ENCODE peak calls at places on chromosomes 3 and 15, in seven cellular contexts. One of them, this sample, is unnamed.

GRCh38 chr3:123302961-123303360 is 101.2 kb downstream of the SEC22A start:
- DNase-seq in HCT116: no peak
- DNase-seq in stomach: no peak
- DNase-seq in mammary epithelial cell: no peak
- DNase-seq in mesenchymal stem cell: no peak
- DNase-seq in fibroblast of lung: no peak
- DNase-seq in neural progenitor cell: no peak
- DNase-seq in this sample: no peak

GRCh38 chr15:60070838-60071493 is 66.9 kb downstream of the FOXB1 start:
- DNase-seq in mammary epithelial cell: peak
- DNase-seq in stomach: no peak
- DNase-seq in HCT116: no peak
- DNase-seq in fibroblast of lung: peak
- DNase-seq in mesenchymal stem cell: peak
- DNase-seq in neural progenitor cell: no peak
- DNase-seq in this sample: peak

GRCh38 chr3:120227710-120228347 is 57.2 kb downstream of the GPR156 start:
- DNase-seq in mesenchymal stem cell: no peak
- DNase-seq in mammary epithelial cell: no peak
- DNase-seq in neural progenitor cell: peak
- DNase-seq in fibroblast of lung: no peak
- DNase-seq in stomach: no peak
- DNase-seq in HCT116: no peak
- DNase-seq in this sample: no peak

GRCh38 chr15:68792901-68793766 is 27.6 kb downstream of the ANP32A start:
- DNase-seq in fibroblast of lung: no peak
- DNase-seq in stomach: peak
- DNase-seq in mammary epithelial cell: no peak
- DNase-seq in mesenchymal stem cell: no peak
- DNase-seq in HCT116: no peak
- DNase-seq in neural progenitor cell: no peak
- DNase-seq in this sample: no peak

GRCh38 chr3:13352621-13353131 is 67.4 kb downstream of the NUP210 start:
- DNase-seq in mesenchymal stem cell: peak
- DNase-seq in mammary epithelial cell: peak
- DNase-seq in HCT116: no peak
- DNase-seq in stomach: no peak
- DNase-seq in neural progenitor cell: no peak
- DNase-seq in fibroblast of lung: peak
- DNase-seq in this sample: no peak

GRCh38 chr3:53009826-53010539 is 35.9 kb downstream of the SFMBT1 start:
- DNase-seq in neural progenitor cell: peak
- DNase-seq in mammary epithelial cell: no peak
- DNase-seq in mesenchymal stem cell: no peak
- DNase-seq in stomach: no peak
- DNase-seq in HCT116: no peak
- DNase-seq in fibroblast of lung: no peak
- DNase-seq in this sample: no peak

GRCh38 chr3:46089237-46090011 is 62.1 kb upstream of the XCR1 start:
- DNase-seq in mammary epithelial cell: peak
- DNase-seq in stomach: peak
- DNase-seq in mesenchymal stem cell: peak
- DNase-seq in neural progenitor cell: no peak
- DNase-seq in fibroblast of lung: peak
- DNase-seq in HCT116: no peak
- DNase-seq in this sample: peak

GRCh38 chr15:80679805-80680175 is 15.3 kb upstream of the ABHD17C start:
- DNase-seq in mesenchymal stem cell: no peak
- DNase-seq in fibroblast of lung: no peak
- DNase-seq in mammary epithelial cell: no peak
- DNase-seq in HCT116: no peak
- DNase-seq in neural progenitor cell: no peak
- DNase-seq in stomach: no peak
- DNase-seq in this sample: no peak

GRCh38 chr3:108380128-108380795 is 83.9 kb downstream of the HHLA2 start:
- DNase-seq in mesenchymal stem cell: no peak
- DNase-seq in neural progenitor cell: no peak
- DNase-seq in fibroblast of lung: no peak
- DNase-seq in mammary epithelial cell: no peak
- DNase-seq in HCT116: no peak
- DNase-seq in stomach: no peak
- DNase-seq in this sample: no peak

GRCh38 chr15:40100133-40100946 is 8.3 kb downstream of the BMF start:
- DNase-seq in mammary epithelial cell: no peak
- DNase-seq in fibroblast of lung: no peak
- DNase-seq in mesenchymal stem cell: no peak
- DNase-seq in HCT116: no peak
- DNase-seq in stomach: no peak
- DNase-seq in neural progenitor cell: no peak
- DNase-seq in this sample: peak

GRCh38 chr3:150627557-150627956 is 24.4 kb downstream of the SELENOT start:
- DNase-seq in fibroblast of lung: peak
- DNase-seq in mammary epithelial cell: no peak
- DNase-seq in neural progenitor cell: no peak
- DNase-seq in HCT116: no peak
- DNase-seq in stomach: no peak
- DNase-seq in mesenchymal stem cell: no peak
- DNase-seq in this sample: no peak

GRCh38 chr3:189557824-189558223 is 73.4 kb upstream of the TP63 start:
- DNase-seq in HCT116: no peak
- DNase-seq in fibroblast of lung: peak
- DNase-seq in mesenchymal stem cell: no peak
- DNase-seq in stomach: no peak
- DNase-seq in mammary epithelial cell: peak
- DNase-seq in neural progenitor cell: no peak
- DNase-seq in this sample: no peak

GRCh38 chr3:127613406-127613805 is 15.2 kb downstream of the MCM2 start:
- DNase-seq in mammary epithelial cell: no peak
- DNase-seq in mesenchymal stem cell: no peak
- DNase-seq in HCT116: no peak
- DNase-seq in neural progenitor cell: no peak
- DNase-seq in fibroblast of lung: peak
- DNase-seq in stomach: peak
- DNase-seq in this sample: no peak

GRCh38 chr3:178966299-178967183 is 105.1 kb downstream of the ZMAT3 start:
- DNase-seq in mammary epithelial cell: peak
- DNase-seq in neural progenitor cell: no peak
- DNase-seq in stomach: no peak
- DNase-seq in HCT116: peak
- DNase-seq in fibroblast of lung: peak
- DNase-seq in mesenchymal stem cell: peak
- DNase-seq in this sample: no peak

GRCh38 chr15:65189102-65189740 is 4.1 kb upstream of the CLPX start:
- DNase-seq in HCT116: peak
- DNase-seq in mammary epithelial cell: peak
- DNase-seq in neural progenitor cell: peak
- DNase-seq in stomach: no peak
- DNase-seq in fibroblast of lung: peak
- DNase-seq in mesenchymal stem cell: peak
- DNase-seq in this sample: peak

GRCh38 chr15:96312641-96313335 is 17.7 kb upstream of the NR2F2 start:
- DNase-seq in mammary epithelial cell: peak
- DNase-seq in HCT116: no peak
- DNase-seq in neural progenitor cell: no peak
- DNase-seq in fibroblast of lung: no peak
- DNase-seq in stomach: no peak
- DNase-seq in mesenchymal stem cell: no peak
- DNase-seq in this sample: no peak

GRCh38 chr3:23723153-23723552 is 82.6 kb upstream of the UBE2E1 start:
- DNase-seq in mesenchymal stem cell: no peak
- DNase-seq in fibroblast of lung: no peak
- DNase-seq in neural progenitor cell: no peak
- DNase-seq in mammary epithelial cell: no peak
- DNase-seq in HCT116: no peak
- DNase-seq in stomach: no peak
- DNase-seq in this sample: no peak

GRCh38 chr3:18988619-18989229 is 159.6 kb upstream of the KCNH8 start:
- DNase-seq in neural progenitor cell: peak
- DNase-seq in mesenchymal stem cell: peak
- DNase-seq in fibroblast of lung: peak
- DNase-seq in stomach: no peak
- DNase-seq in mammary epithelial cell: peak
- DNase-seq in HCT116: no peak
- DNase-seq in this sample: peak

GRCh38 chr3:97911459-97911858 is 60.8 kb downstream of the RIOX2 start:
- DNase-seq in mammary epithelial cell: no peak
- DNase-seq in stomach: no peak
- DNase-seq in fibroblast of lung: no peak
- DNase-seq in HCT116: no peak
- DNase-seq in mesenchymal stem cell: no peak
- DNase-seq in neural progenitor cell: no peak
- DNase-seq in this sample: no peak

GRCh38 chr15:85500729-85501128 is 120.3 kb downstream of the AKAP13 start:
- DNase-seq in stomach: no peak
- DNase-seq in neural progenitor cell: peak
- DNase-seq in mesenchymal stem cell: peak
- DNase-seq in mammary epithelial cell: no peak
- DNase-seq in fibroblast of lung: peak
- DNase-seq in HCT116: no peak
- DNase-seq in this sample: no peak
- H3K27ac ChIP-seq in stomach: no peak
- H3K27ac ChIP-seq in neural progenitor cell: no peak
- H3K27ac ChIP-seq in mesenchymal stem cell: no peak
- H3K27ac ChIP-seq in mammary epithelial cell: no peak
- H3K27ac ChIP-seq in fibroblast of lung: no peak
- H3K27ac ChIP-seq in HCT116: no peak
- H3K27ac ChIP-seq in this sample: no peak

DNA sequence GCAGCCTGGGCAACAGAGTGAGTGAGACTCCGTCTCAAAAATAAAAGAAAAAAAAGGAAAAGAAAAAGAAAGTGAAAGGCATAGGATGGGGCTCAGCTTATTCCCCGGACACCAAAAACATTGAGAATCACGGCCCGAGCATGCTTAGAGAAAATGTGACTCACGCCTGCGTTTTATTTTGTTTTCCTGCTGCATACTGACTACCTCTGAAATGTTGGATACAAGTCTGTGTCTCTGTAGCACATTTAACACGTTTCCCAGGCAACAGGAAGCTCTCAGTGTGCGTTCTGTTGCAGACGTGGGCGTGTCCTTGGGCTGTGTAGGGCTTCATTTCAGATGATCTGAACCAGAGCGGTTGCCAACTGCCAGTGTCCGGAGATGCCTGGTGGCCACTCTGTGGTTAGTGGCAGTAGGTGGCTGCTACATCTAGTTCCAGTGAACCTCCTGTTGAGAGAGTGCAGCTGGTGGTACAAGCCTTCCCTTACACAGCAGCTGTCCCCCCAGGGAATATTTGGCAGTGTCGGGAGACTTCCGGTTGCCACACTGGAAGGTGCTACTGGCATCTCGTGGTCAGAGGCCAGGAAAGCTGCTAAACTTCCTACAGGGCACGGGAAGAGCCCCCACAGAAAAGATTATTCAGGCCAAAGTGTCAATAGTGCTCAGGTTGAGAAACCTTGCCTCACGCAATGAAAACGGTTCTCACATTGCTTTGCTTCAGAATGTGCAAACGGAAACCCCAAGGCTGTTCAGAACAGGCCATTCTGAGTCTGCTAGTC is 3.0 kb downstream of the SLC51A start:
- DNase-seq in HCT116: no peak
- DNase-seq in fibroblast of lung: peak
- DNase-seq in mammary epithelial cell: peak
- DNase-seq in stomach: no peak
- DNase-seq in mesenchymal stem cell: peak
- DNase-seq in neural progenitor cell: peak
- DNase-seq in this sample: peak
- H3K4me3 ChIP-seq in HCT116: no peak
- H3K4me3 ChIP-seq in fibroblast of lung: peak
- H3K4me3 ChIP-seq in mammary epithelial cell: no peak
- H3K4me3 ChIP-seq in stomach: peak
- H3K4me3 ChIP-seq in mesenchymal stem cell: no peak
- H3K4me3 ChIP-seq in neural progenitor cell: no peak
- H3K4me3 ChIP-seq in this sample: peak

GRCh38 chr3:181455276-181455675 is 256.4 kb upstream of the SOX2 start:
- DNase-seq in stomach: no peak
- DNase-seq in neural progenitor cell: no peak
- DNase-seq in fibroblast of lung: no peak
- DNase-seq in mesenchymal stem cell: no peak
- DNase-seq in HCT116: no peak
- DNase-seq in mammary epithelial cell: no peak
- DNase-seq in this sample: no peak

GRCh38 chr3:181457190-181457589 is 254.5 kb upstream of the SOX2 start:
- DNase-seq in stomach: no peak
- DNase-seq in mammary epithelial cell: peak
- DNase-seq in neural progenitor cell: no peak
- DNase-seq in HCT116: no peak
- DNase-seq in fibroblast of lung: peak
- DNase-seq in mesenchymal stem cell: no peak
- DNase-seq in this sample: no peak

GRCh38 chr3:181458857-181459256 is 252.9 kb upstream of the SOX2 start:
- DNase-seq in fibroblast of lung: peak
- DNase-seq in HCT116: no peak
- DNase-seq in neural progenitor cell: no peak
- DNase-seq in stomach: no peak
- DNase-seq in mammary epithelial cell: peak
- DNase-seq in mesenchymal stem cell: no peak
- DNase-seq in this sample: no peak

GRCh38 chr3:181459516-181459915 is 252.2 kb upstream of the SOX2 start:
- DNase-seq in HCT116: no peak
- DNase-seq in stomach: no peak
- DNase-seq in fibroblast of lung: no peak
- DNase-seq in mesenchymal stem cell: no peak
- DNase-seq in neural progenitor cell: no peak
- DNase-seq in mammary epithelial cell: no peak
- DNase-seq in this sample: no peak

DNA sequence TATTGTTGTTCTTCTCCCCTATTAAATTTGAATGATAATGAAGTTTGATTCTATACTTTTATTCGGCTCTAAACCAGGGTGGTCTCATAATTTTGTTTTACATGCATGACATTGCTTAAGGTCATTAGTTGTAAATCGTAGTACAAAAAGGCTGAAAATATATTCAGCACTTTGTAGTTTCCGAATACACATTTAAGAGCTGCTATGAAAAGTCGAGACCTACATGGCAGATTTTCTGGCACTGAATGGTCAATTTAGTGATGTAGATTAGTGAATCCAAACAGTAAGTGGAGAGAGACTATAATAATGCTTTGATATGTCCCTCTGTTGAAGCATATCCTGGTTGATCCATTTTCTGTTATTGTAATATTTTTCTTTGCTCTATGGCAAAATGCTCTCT is 254.0 kb upstream of the SOX2 start:
- DNase-seq in stomach: no peak
- DNase-seq in neural progenitor cell: no peak
- DNase-seq in mammary epithelial cell: no peak
- DNase-seq in mesenchymal stem cell: no peak
- DNase-seq in fibroblast of lung: no peak
- DNase-seq in HCT116: no peak
- DNase-seq in this sample: no peak
- H3K27ac ChIP-seq in stomach: no peak
- H3K27ac ChIP-seq in neural progenitor cell: no peak
- H3K27ac ChIP-seq in mammary epithelial cell: no peak
- H3K27ac ChIP-seq in mesenchymal stem cell: no peak
- H3K27ac ChIP-seq in fibroblast of lung: no peak
- H3K27ac ChIP-seq in HCT116: no peak
- H3K27ac ChIP-seq in this sample: no peak

DNA sequence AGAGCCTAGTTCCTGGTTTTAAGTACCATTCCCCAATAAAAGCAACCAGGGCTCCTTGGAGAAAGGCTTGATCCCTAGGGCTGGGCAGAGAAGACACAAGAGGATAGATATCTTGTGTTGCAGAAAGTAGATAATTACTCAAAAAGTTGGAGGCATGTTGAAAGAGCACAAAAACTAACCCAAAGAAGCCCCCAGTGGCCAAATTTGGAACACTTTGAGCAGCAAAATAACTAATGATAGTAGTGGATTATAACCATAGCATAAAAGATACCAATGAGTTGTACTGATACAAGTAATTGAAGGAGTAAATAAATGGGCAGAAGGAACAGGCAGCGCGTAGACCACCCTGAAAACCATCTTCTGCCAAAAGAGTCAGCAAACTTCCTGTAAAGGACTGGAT is 12.0 kb downstream of the EXOSC7 start:
- DNase-seq in stomach: no peak
- DNase-seq in HCT116: no peak
- DNase-seq in neural progenitor cell: no peak
- DNase-seq in mammary epithelial cell: no peak
- DNase-seq in mesenchymal stem cell: no peak
- DNase-seq in fibroblast of lung: no peak
- DNase-seq in this sample: no peak
- H3K4me3 ChIP-seq in stomach: no peak
- H3K4me3 ChIP-seq in HCT116: no peak
- H3K4me3 ChIP-seq in neural progenitor cell: no peak
- H3K4me3 ChIP-seq in mammary epithelial cell: no peak
- H3K4me3 ChIP-seq in mesenchymal stem cell: no peak
- H3K4me3 ChIP-seq in fibroblast of lung: no peak
- H3K4me3 ChIP-seq in this sample: no peak